ENCODE peak calls at places on chromosomes 5 and 9, in nine cellular contexts. One of them, this sample, is unnamed.

GRCh38 chr9:20985851-20986600 is 45.4 kb downstream of the HACD4 start:
- DNase-seq in testis: no peak
- DNase-seq in right lobe of liver: no peak
- DNase-seq in ovary: no peak
- DNase-seq in heart left ventricle: no peak
- DNase-seq in stomach: no peak
- DNase-seq in HCT116: no peak
- DNase-seq in transverse colon: no peak
- DNase-seq in K562: no peak
- DNase-seq in this sample: no peak

GRCh38 chr9:77176686-77177142 is 620 bp upstream of the VPS13A start:
- DNase-seq in testis: no peak
- DNase-seq in right lobe of liver: no peak
- DNase-seq in ovary: no peak
- DNase-seq in heart left ventricle: no peak
- DNase-seq in stomach: no peak
- DNase-seq in HCT116: no peak
- DNase-seq in transverse colon: no peak
- DNase-seq in K562: no peak
- DNase-seq in this sample: no peak

GRCh38 chr5:97297063-97297715 is 114.1 kb upstream of the RIOK2 start:
- DNase-seq in testis: peak; percentile 48
- DNase-seq in right lobe of liver: no peak
- DNase-seq in ovary: no peak
- DNase-seq in heart left ventricle: no peak
- DNase-seq in stomach: no peak
- DNase-seq in HCT116: peak; percentile 60
- DNase-seq in transverse colon: peak; percentile 10
- DNase-seq in K562: no peak
- DNase-seq in this sample: no peak

GRCh38 chr9:129850821-129851540 is 15.7 kb downstream of the USP20 start:
- DNase-seq in testis: no peak
- DNase-seq in right lobe of liver: no peak
- DNase-seq in ovary: no peak
- DNase-seq in heart left ventricle: no peak
- DNase-seq in stomach: no peak
- DNase-seq in HCT116: no peak
- DNase-seq in transverse colon: no peak
- DNase-seq in K562: no peak
- DNase-seq in this sample: peak; percentile 89

GRCh38 chr9:89605181-89606048 is 603 bp downstream of the GADD45G start:
- DNase-seq in testis: peak; percentile 48
- DNase-seq in right lobe of liver: peak; percentile 68
- DNase-seq in ovary: peak; percentile 60
- DNase-seq in heart left ventricle: peak; percentile 79
- DNase-seq in stomach: peak; percentile 57
- DNase-seq in HCT116: no peak
- DNase-seq in transverse colon: peak; percentile 65
- DNase-seq in K562: peak; percentile 11
- DNase-seq in this sample: peak; percentile 72

GRCh38 chr9:89541798-89542197 is 43.9 kb upstream of the SEMA4D start:
- DNase-seq in testis: no peak
- DNase-seq in right lobe of liver: no peak
- DNase-seq in ovary: no peak
- DNase-seq in heart left ventricle: no peak
- DNase-seq in stomach: no peak
- DNase-seq in HCT116: no peak
- DNase-seq in transverse colon: peak; percentile 29
- DNase-seq in K562: no peak
- DNase-seq in this sample: no peak

GRCh38 chr5:134554319-134555222 is 29.1 kb downstream of the JADE2 start:
- DNase-seq in testis: peak; percentile 90
- DNase-seq in right lobe of liver: peak; percentile 78
- DNase-seq in ovary: peak; percentile 59
- DNase-seq in heart left ventricle: peak; percentile 94
- DNase-seq in stomach: peak; percentile 64
- DNase-seq in HCT116: no peak
- DNase-seq in transverse colon: peak; percentile 44
- DNase-seq in K562: no peak
- DNase-seq in this sample: peak; percentile 91

GRCh38 chr5:93642526-93642925 is 59.5 kb downstream of the NR2F1 start:
- DNase-seq in testis: no peak
- DNase-seq in right lobe of liver: no peak
- DNase-seq in ovary: no peak
- DNase-seq in heart left ventricle: no peak
- DNase-seq in stomach: no peak
- DNase-seq in HCT116: no peak
- DNase-seq in transverse colon: no peak
- DNase-seq in K562: no peak
- DNase-seq in this sample: no peak

GRCh38 chr5:81194633-81195333 is 38.3 kb upstream of the CKMT2 start:
- DNase-seq in testis: peak; percentile 90
- DNase-seq in right lobe of liver: peak; percentile 85
- DNase-seq in ovary: peak; percentile 77
- DNase-seq in heart left ventricle: peak; percentile 81
- DNase-seq in stomach: peak; percentile 84
- DNase-seq in HCT116: peak; percentile 68
- DNase-seq in transverse colon: peak; percentile 79
- DNase-seq in K562: peak; percentile 87
- DNase-seq in this sample: peak; percentile 85

GRCh38 chr9:128365525-128365924 is 5.6 kb upstream of the URM1 start:
- DNase-seq in testis: no peak
- DNase-seq in right lobe of liver: no peak
- DNase-seq in ovary: no peak
- DNase-seq in heart left ventricle: no peak
- DNase-seq in stomach: no peak
- DNase-seq in HCT116: no peak
- DNase-seq in transverse colon: no peak
- DNase-seq in K562: no peak
- DNase-seq in this sample: no peak

GRCh38 chr5:132411382-132411925 is 41.9 kb downstream of the SLC22A5 start:
- DNase-seq in testis: no peak
- DNase-seq in right lobe of liver: peak; percentile 38
- DNase-seq in ovary: no peak
- DNase-seq in heart left ventricle: peak; percentile 36
- DNase-seq in stomach: peak; percentile 47
- DNase-seq in HCT116: no peak
- DNase-seq in transverse colon: peak; percentile 58
- DNase-seq in K562: no peak
- DNase-seq in this sample: peak; percentile 77

GRCh38 chr9:120490888-120491595 is 88.9 kb downstream of the CDK5RAP2 start:
- DNase-seq in testis: no peak
- DNase-seq in right lobe of liver: no peak
- DNase-seq in ovary: no peak
- DNase-seq in heart left ventricle: no peak
- DNase-seq in stomach: no peak
- DNase-seq in HCT116: no peak
- DNase-seq in transverse colon: no peak
- DNase-seq in K562: no peak
- DNase-seq in this sample: peak; percentile 39

GRCh38 chr5:94849821-94850736 is 231.6 kb downstream of the SLF1 start:
- DNase-seq in testis: no peak
- DNase-seq in right lobe of liver: no peak
- DNase-seq in ovary: no peak
- DNase-seq in heart left ventricle: no peak
- DNase-seq in stomach: no peak
- DNase-seq in HCT116: peak; percentile 59
- DNase-seq in transverse colon: no peak
- DNase-seq in K562: peak; percentile 15
- DNase-seq in this sample: no peak

GRCh38 chr5:96977228-96977627 is 41.3 kb downstream of the LNPEP start:
- DNase-seq in testis: no peak
- DNase-seq in right lobe of liver: no peak
- DNase-seq in ovary: no peak
- DNase-seq in heart left ventricle: no peak
- DNase-seq in stomach: no peak
- DNase-seq in HCT116: no peak
- DNase-seq in transverse colon: no peak
- DNase-seq in K562: no peak
- DNase-seq in this sample: no peak

GRCh38 chr5:179825655-179826182 is 5.0 kb downstream of the SQSTM1 start:
- DNase-seq in testis: no peak
- DNase-seq in right lobe of liver: no peak
- DNase-seq in ovary: no peak
- DNase-seq in heart left ventricle: no peak
- DNase-seq in stomach: no peak
- DNase-seq in HCT116: no peak
- DNase-seq in transverse colon: peak; percentile 77
- DNase-seq in K562: peak; percentile 7
- DNase-seq in this sample: no peak

GRCh38 chr9:14846871-14847311 is 63.3 kb downstream of the FREM1 start:
- DNase-seq in testis: peak; percentile 73
- DNase-seq in right lobe of liver: peak; percentile 35
- DNase-seq in ovary: no peak
- DNase-seq in heart left ventricle: peak; percentile 26
- DNase-seq in stomach: peak; percentile 32
- DNase-seq in HCT116: peak; percentile 47
- DNase-seq in transverse colon: peak; percentile 56
- DNase-seq in K562: peak; percentile 58
- DNase-seq in this sample: peak; percentile 50

GRCh38 chr5:83937837-83938236 is 217.2 kb upstream of the HAPLN1 start:
- DNase-seq in testis: no peak
- DNase-seq in right lobe of liver: no peak
- DNase-seq in ovary: no peak
- DNase-seq in heart left ventricle: no peak
- DNase-seq in stomach: no peak
- DNase-seq in HCT116: no peak
- DNase-seq in transverse colon: no peak
- DNase-seq in K562: no peak
- DNase-seq in this sample: no peak

GRCh38 chr9:83027153-83027867 is 35.6 kb downstream of the RASEF start:
- DNase-seq in testis: no peak
- DNase-seq in right lobe of liver: no peak
- DNase-seq in ovary: no peak
- DNase-seq in heart left ventricle: no peak
- DNase-seq in stomach: no peak
- DNase-seq in HCT116: peak; percentile 22
- DNase-seq in transverse colon: no peak
- DNase-seq in K562: no peak
- DNase-seq in this sample: no peak

GRCh38 chr5:73558950-73559349 is 6.5 kb downstream of the ANKRA2 start:
- DNase-seq in testis: no peak
- DNase-seq in right lobe of liver: no peak
- DNase-seq in ovary: no peak
- DNase-seq in heart left ventricle: no peak
- DNase-seq in stomach: no peak
- DNase-seq in HCT116: no peak
- DNase-seq in transverse colon: no peak
- DNase-seq in K562: peak; percentile 21
- DNase-seq in this sample: no peak

DNA sequence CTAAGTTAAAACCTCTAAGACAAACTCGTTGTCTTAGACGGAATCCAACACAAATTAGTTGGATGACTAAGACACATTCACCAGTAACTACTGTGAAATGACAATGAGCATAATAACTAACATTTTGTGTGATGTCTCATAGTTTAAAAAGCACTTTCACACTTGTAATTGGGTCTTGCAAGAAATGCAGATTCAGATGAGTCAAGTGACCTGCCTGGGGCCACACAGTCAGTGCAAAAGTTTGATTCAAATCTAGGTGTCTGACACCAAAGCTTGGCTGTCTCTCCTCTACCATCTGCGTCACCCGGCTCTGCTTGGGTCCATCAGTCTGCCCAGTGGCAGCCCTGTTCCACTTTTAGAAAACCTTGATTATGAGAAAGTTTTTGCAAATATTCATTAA is 143.7 kb downstream of the TTLL11 start:
- DNase-seq in testis: no peak
- DNase-seq in right lobe of liver: no peak
- DNase-seq in ovary: no peak
- DNase-seq in heart left ventricle: no peak
- DNase-seq in stomach: no peak
- DNase-seq in HCT116: no peak
- DNase-seq in transverse colon: no peak
- DNase-seq in K562: no peak
- DNase-seq in this sample: no peak
- H3K9me3 ChIP-seq in testis: no peaks in the 10 kb centered on the region
- H3K9me3 ChIP-seq in right lobe of liver: no peaks in the 10 kb centered on the region
- H3K9me3 ChIP-seq in ovary: no peaks in the 10 kb centered on the region
- H3K9me3 ChIP-seq in heart left ventricle: no peaks in the 10 kb centered on the region
- H3K9me3 ChIP-seq in stomach: no peaks in the 10 kb centered on the region
- H3K9me3 ChIP-seq in HCT116: no peaks in the 10 kb centered on the region
- H3K9me3 ChIP-seq in transverse colon: no peaks in the 10 kb centered on the region
- H3K9me3 ChIP-seq in K562: no peaks in the 10 kb centered on the region
- H3K9me3 ChIP-seq in this sample: no peaks in the 10 kb centered on the region

GRCh38 chr9:92764988-92765936 is 629 bp upstream of the BICD2 start:
- DNase-seq in testis: peak; percentile 98
- DNase-seq in right lobe of liver: peak; percentile 98
- DNase-seq in ovary: peak; percentile 98
- DNase-seq in heart left ventricle: peak; percentile 99
- DNase-seq in stomach: peak; percentile 98
- DNase-seq in HCT116: peak; percentile 91
- DNase-seq in transverse colon: peak; percentile 99
- DNase-seq in K562: peak; percentile 96
- DNase-seq in this sample: peak; percentile 99
- TF ChIP-seq POLR2A in testis: peak; percentile 37
- TF ChIP-seq POLR2A in right lobe of liver: peak; percentile 97
- TF ChIP-seq POLR2A in ovary: peak; percentile 96
- TF ChIP-seq POLR2A in heart left ventricle: peak; percentile 13
- TF ChIP-seq POLR2A in stomach: no peak
- TF ChIP-seq POLR2A in HCT116: no peak
- TF ChIP-seq POLR2A in transverse colon: peak; percentile 92
- TF ChIP-seq POLR2A in K562: peak; percentile 94
- TF ChIP-seq POLR2A in this sample: peak; percentile 81

DNA sequence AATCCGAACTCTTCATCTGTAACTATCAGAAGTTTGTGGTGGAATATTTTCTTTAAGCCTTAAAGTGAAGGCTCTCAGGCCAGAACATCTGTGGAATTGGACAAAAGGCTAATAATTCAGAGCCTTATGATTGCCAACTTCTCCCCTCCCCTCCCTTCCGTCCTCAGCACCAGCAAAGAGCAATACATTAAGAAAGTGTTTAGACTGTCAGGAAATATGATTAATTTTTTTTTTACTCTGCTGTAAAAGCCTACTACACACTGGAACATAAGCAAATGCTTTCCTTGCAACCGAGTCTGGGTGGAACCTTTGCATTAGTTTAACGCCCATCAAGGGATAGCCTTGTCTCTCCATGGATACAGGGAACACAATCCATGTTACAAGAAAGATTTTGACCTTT is 110.3 kb upstream of the TARS1 start:
- DNase-seq in testis: no peak
- DNase-seq in right lobe of liver: no peak
- DNase-seq in ovary: no peak
- DNase-seq in heart left ventricle: no peak
- DNase-seq in stomach: no peak
- DNase-seq in HCT116: no peak
- DNase-seq in transverse colon: no peak
- DNase-seq in K562: no peak
- DNase-seq in this sample: no peak
- H3K27ac ChIP-seq in testis: no peak overlapping the region
- H3K27ac ChIP-seq in right lobe of liver: no peak overlapping the region
- H3K27ac ChIP-seq in ovary: no peak overlapping the region
- H3K27ac ChIP-seq in heart left ventricle: peak overlapping the region; percentile 43
- H3K27ac ChIP-seq in stomach: no peak overlapping the region
- H3K27ac ChIP-seq in HCT116: no peak overlapping the region
- H3K27ac ChIP-seq in transverse colon: peak overlapping the region; percentile 38
- H3K27ac ChIP-seq in K562: no peak overlapping the region
- H3K27ac ChIP-seq in this sample: no peak overlapping the region

DNA sequence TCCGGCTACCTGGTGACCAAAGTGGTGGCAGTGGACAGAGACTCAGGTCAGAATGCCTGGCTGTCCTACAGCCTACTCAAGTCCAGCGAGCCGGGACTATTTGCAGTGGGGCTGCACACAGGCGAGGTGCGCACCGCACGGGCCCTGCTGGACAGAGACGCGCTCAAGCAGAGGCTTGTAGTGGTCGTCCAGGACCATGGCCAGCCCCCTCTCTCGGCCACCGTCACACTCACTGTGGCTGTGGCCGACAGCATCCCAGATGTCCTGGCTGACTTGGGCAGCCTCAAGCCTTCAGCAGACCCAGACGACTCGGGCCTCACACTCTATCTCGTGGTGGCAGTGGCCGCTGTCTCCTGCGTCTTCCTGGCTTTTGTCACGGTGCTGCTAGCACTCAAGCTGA is 2.1 kb downstream of the PCDHGA4 start:
- DNase-seq in testis: no peak
- DNase-seq in right lobe of liver: no peak
- DNase-seq in ovary: no peak
- DNase-seq in heart left ventricle: no peak
- DNase-seq in stomach: no peak
- DNase-seq in HCT116: no peak
- DNase-seq in transverse colon: no peak
- DNase-seq in K562: no peak
- DNase-seq in this sample: no peak
- H3K9me3 ChIP-seq in testis: no peaks in the 10 kb centered on the region
- H3K9me3 ChIP-seq in right lobe of liver: no peaks in the 10 kb centered on the region
- H3K9me3 ChIP-seq in ovary: peaks cover 7% of the 10 kb centered on the region
- H3K9me3 ChIP-seq in heart left ventricle: no peaks in the 10 kb centered on the region
- H3K9me3 ChIP-seq in stomach: peaks cover 90% of the 10 kb centered on the region
- H3K9me3 ChIP-seq in HCT116: no peaks in the 10 kb centered on the region
- H3K9me3 ChIP-seq in transverse colon: peaks cover 41% of the 10 kb centered on the region
- H3K9me3 ChIP-seq in K562: no peaks in the 10 kb centered on the region
- H3K9me3 ChIP-seq in this sample: peaks cover 4% of the 10 kb centered on the region

This sample was measured in thyroid gland.